ENCODE peak calls at places on chromosomes 6 and 20, in nine cellular contexts. I is CD8-positive, alpha-beta memory T cell; P is anterior cingulate cortex; S is lung microvascular endothelial cell; R is nephron progenitor cell; O is activated T-cell treated with anti-CD3 and anti-CD28 coated beads, Interleukin-2, amount 50 U/mL, for 24 hours; X is left cardiac atrium; H is activated CD4-positive, alpha-beta T cell treated with anti-CD3 and anti-CD28 coated beads, Interleukin-2, amount 10 ng/mL, durations not matched to agents 7 days and 5 days; D is NCI-H1417. B is an unnamed sample.

GRCh38 chr6:105810105-105810921 is 275.8 kb upstream of the PRDM1 start:
- DNase-seq in I (no peak), P (no peak), S (peak; percentile 84), R (no peak), O (peak; percentile 52), X (peak; percentile 34), H (peak; percentile 66), D (no peak), B (peak; percentile 81)

GRCh38 chr6:7341989-7342742 is 29.2 kb upstream of the SSR1 start:
- DNase-seq in I (no peak), P (no peak), S (no peak), R (no peak), O (no peak), X (peak; percentile 36), H (no peak), D (no peak), B (peak; percentile 32)

GRCh38 chr6:130182466-130182865 is 40.3 kb downstream of the SAMD3 start:
- DNase-seq in I (no peak), P (no peak), S (no peak), R (no peak), O (no peak), X (no peak), H (no peak), D (no peak), B (no peak)

GRCh38 chr6:159169557-159170332 is 545 bp downstream of the FNDC1 start:
- DNase-seq in I (no peak), P (no peak), S (no peak), R (peak; percentile 63), O (peak; percentile 48), X (no peak), H (no peak), D (peak; percentile 11), B (peak; percentile 75)

GRCh38 chr6:128519931-128520435 is 416 bp downstream of the PTPRK start:
- DNase-seq in I (peak; percentile 64), P (peak; percentile 81), S (peak; percentile 57), R (no peak), O (no peak), X (peak; percentile 71), H (peak; percentile 49), D (peak; percentile 38), B (peak; percentile 29)

GRCh38 chr6:143673638-143674037 is 4.1 kb upstream of the PHACTR2 start:
- DNase-seq in I (no peak), P (no peak), S (peak; percentile 82), R (peak; percentile 7), O (no peak), X (peak; percentile 28), H (no peak), D (no peak), B (peak; percentile 81)

GRCh38 chr6:108677357-108677756 is 116.6 kb downstream of the FOXO3 start:
- DNase-seq in I (no peak), P (no peak), S (no peak), R (no peak), O (no peak), X (no peak), H (no peak), D (peak; percentile 26), B (no peak)

GRCh38 chr6:37069639-37070038 is 64.2 kb downstream of the FGD2 start:
- DNase-seq in I (no peak), P (no peak), S (no peak), R (no peak), O (no peak), X (no peak), H (no peak), D (no peak), B (no peak)

GRCh38 chr20:45456632-45457031 is 12.9 kb upstream of the WFDC2 start:
- DNase-seq in I (no peak), P (no peak), S (peak; percentile 30), R (peak; percentile 22), O (no peak), X (no peak), H (peak; percentile 59), D (peak; percentile 18), B (no peak)

GRCh38 chr20:14477125-14477524 is 139.7 kb upstream of the FLRT3 start:
- DNase-seq in I (no peak), P (no peak), S (no peak), R (no peak), O (no peak), X (no peak), H (no peak), D (no peak), B (peak; percentile 80)

GRCh38 chr6:125574604-125575003 is 174.8 kb upstream of the HEY2 start:
- DNase-seq in I (no peak), P (no peak), S (no peak), R (no peak), O (no peak), X (no peak), H (no peak), D (no peak), B (no peak)

GRCh38 chr6:77106992-77107391 is 356.3 kb downstream of the HTR1B start:
- DNase-seq in I (no peak), P (no peak), S (no peak), R (no peak), O (no peak), X (no peak), H (no peak), D (no peak), B (no peak)

GRCh38 chr20:2783908-2784566 is 16.4 kb downstream of the CPXM1 start:
- DNase-seq in I (no peak), P (no peak), S (no peak), R (no peak), O (no peak), X (no peak), H (no peak), D (no peak), B (no peak)

GRCh38 chr20:60512436-60512835 is 554.2 kb downstream of the CDH26 start:
- DNase-seq in I (no peak), P (peak; percentile 1), S (no peak), R (no peak), O (no peak), X (no peak), H (no peak), D (no peak), B (peak; percentile 16)

GRCh38 chr6:27940766-27941165 is 16.3 kb upstream of the OR2B6 start:
- DNase-seq in I (no peak), P (no peak), S (no peak), R (no peak), O (no peak), X (no peak), H (no peak), D (no peak), B (no peak)

GRCh38 chr20:36830791-36831691 is 44.9 kb upstream of the TLDC2 start:
- DNase-seq in I (no peak), P (no peak), S (peak; percentile 67), R (no peak), O (no peak), X (peak; percentile 85), H (no peak), D (no peak), B (peak; percentile 66)

GRCh38 chr20:21096321-21097043 is 9.7 kb downstream of the LINC00237 start:
- DNase-seq in I (no peak), P (no peak), S (peak; percentile 27), R (no peak), O (no peak), X (no peak), H (no peak), D (peak; percentile 68), B (peak; percentile 41)

GRCh38 chr6:47180633-47181032 is 129.1 kb downstream of the TNFRSF21 start:
- DNase-seq in I (no peak), P (no peak), S (no peak), R (no peak), O (no peak), X (no peak), H (no peak), D (no peak), B (no peak)

GRCh38 chr6:53159558-53159957 is 10.9 kb upstream of the GCM1 start:
- DNase-seq in I (no peak), P (no peak), S (no peak), R (no peak), O (no peak), X (no peak), H (no peak), D (no peak), B (peak; percentile 52)

GRCh38 chr6:31462964-31463940 is 34.7 kb upstream of the MICB start:
- DNase-seq in I (peak; percentile 94), P (peak; percentile 32), S (peak; percentile 76), R (peak; percentile 83), O (peak; percentile 89), X (peak; percentile 88), H (peak; percentile 93), D (peak; percentile 65), B (peak; percentile 94)

GRCh38 chr20:63090052-63090451 is 83.3 kb upstream of the BHLHE23 start:
- DNase-seq in I (no peak), P (no peak), S (no peak), R (no peak), O (no peak), X (peak; percentile 6), H (no peak), D (no peak), B (no peak)

GRCh38 chr6:12538881-12539357 is 177.6 kb upstream of the PHACTR1 start:
- DNase-seq in I (no peak), P (no peak), S (peak; percentile 89), R (no peak), O (no peak), X (peak; percentile 69), H (no peak), D (no peak), B (peak; percentile 18)

GRCh38 chr6:16510245-16510644 is 251.0 kb downstream of the ATXN1 start:
- DNase-seq in I (no peak), P (no peak), S (no peak), R (no peak), O (no peak), X (no peak), H (no peak), D (peak; percentile 15), B (no peak)

GRCh38 chr6:149210376-149210775 is 107.1 kb upstream of the TAB2 start:
- DNase-seq in I (no peak), P (no peak), S (peak; percentile 29), R (no peak), O (no peak), X (no peak), H (peak; percentile 18), D (no peak), B (peak; percentile 72)

GRCh38 chr6:96196633-96197032 is 180.9 kb downstream of the FUT9 start:
- DNase-seq in I (no peak), P (no peak), S (no peak), R (no peak), O (no peak), X (no peak), H (no peak), D (no peak), B (no peak)

GRCh38 chr20:4150095-4150492 is 134.7 kb upstream of the RNF24 start:
- DNase-seq in I (no peak), P (no peak), S (peak; percentile 46), R (no peak), O (no peak), X (no peak), H (no peak), D (no peak), B (peak; percentile 78)

GRCh38 chr6:52596371-52597028 is 19.6 kb upstream of the TRAM2 start:
- DNase-seq in I (no peak), P (no peak), S (peak; percentile 50), R (no peak), O (no peak), X (no peak), H (no peak), D (no peak), B (no peak)

GRCh38 chr6:39496951-39497350 is 174.4 kb upstream of the KCNK16 start:
- DNase-seq in I (no peak), P (no peak), S (no peak), R (no peak), O (no peak), X (peak; percentile 57), H (no peak), D (no peak), B (peak; percentile 35)

B was measured in AG20443.